ENCODE peak calls at places on chromosome X, in five cellular contexts. One of them, this sample, is unnamed. For H3K4me1, the result is how much of the 10 kb centered on the place peaks cover.

GRCh38 chrX:10052906-10053625 is 85.9 kb downstream of the CLDN34 start:
- DNase-seq in CD8-positive, alpha-beta T cell: no peak
- DNase-seq in IMR-90: no peak
- DNase-seq in adrenal gland: no peak
- DNase-seq in CD8-positive, alpha-beta memory T cell: no peak
- DNase-seq in this sample: no peak

GRCh38 chrX:141278306-141278705 is 36.0 kb upstream of the SPANXC start:
- DNase-seq in CD8-positive, alpha-beta memory T cell: no peak
- DNase-seq in CD8-positive, alpha-beta T cell: no peak
- DNase-seq in IMR-90: peak
- DNase-seq in adrenal gland: no peak
- DNase-seq in this sample: peak

GRCh38 chrX:113510586-113510985 is 670.0 kb upstream of the AMOT start:
- DNase-seq in CD8-positive, alpha-beta memory T cell: no peak
- DNase-seq in CD8-positive, alpha-beta T cell: no peak
- DNase-seq in adrenal gland: no peak
- DNase-seq in IMR-90: no peak
- DNase-seq in this sample: no peak

GRCh38 chrX:40267334-40268118 is 169.8 kb upstream of the BCOR start:
- DNase-seq in CD8-positive, alpha-beta T cell: no peak
- DNase-seq in CD8-positive, alpha-beta memory T cell: no peak
- DNase-seq in adrenal gland: no peak
- DNase-seq in IMR-90: no peak
- DNase-seq in this sample: no peak

GRCh38 chrX:115452256-115452655 is 108.7 kb upstream of the PLS3 start:
- DNase-seq in IMR-90: no peak
- DNase-seq in CD8-positive, alpha-beta memory T cell: no peak
- DNase-seq in adrenal gland: no peak
- DNase-seq in CD8-positive, alpha-beta T cell: no peak
- DNase-seq in this sample: no peak

GRCh38 chrX:153411255-153411987 is at the start of gene ZFP92:
- DNase-seq in CD8-positive, alpha-beta memory T cell: peak
- DNase-seq in CD8-positive, alpha-beta T cell: peak
- DNase-seq in adrenal gland: peak
- DNase-seq in IMR-90: no peak
- DNase-seq in this sample: no peak

GRCh38 chrX:552496-552895 is 78.1 kb upstream of the SHOX start:
- DNase-seq in CD8-positive, alpha-beta T cell: no peak
- DNase-seq in CD8-positive, alpha-beta memory T cell: no peak
- DNase-seq in adrenal gland: no peak
- DNase-seq in IMR-90: no peak
- DNase-seq in this sample: no peak

GRCh38 chrX:2351321-2351720 is 149.5 kb downstream of the DHRSX start:
- DNase-seq in CD8-positive, alpha-beta T cell: no peak
- DNase-seq in CD8-positive, alpha-beta memory T cell: no peak
- DNase-seq in adrenal gland: no peak
- DNase-seq in IMR-90: peak
- DNase-seq in this sample: no peak

GRCh38 chrX:69297521-69297920 is 132.3 kb upstream of the PJA1 start:
- DNase-seq in CD8-positive, alpha-beta memory T cell: no peak
- DNase-seq in IMR-90: no peak
- DNase-seq in CD8-positive, alpha-beta T cell: no peak
- DNase-seq in adrenal gland: no peak
- DNase-seq in this sample: no peak

GRCh38 chrX:119762718-119763117 is 4.3 kb downstream of the SOWAHD start:
- DNase-seq in IMR-90: no peak
- DNase-seq in CD8-positive, alpha-beta T cell: no peak
- DNase-seq in adrenal gland: no peak
- DNase-seq in CD8-positive, alpha-beta memory T cell: no peak
- DNase-seq in this sample: no peak

GRCh38 chrX:29237972-29238371 is 650.7 kb downstream of the IL1RAPL1 start:
- DNase-seq in IMR-90: peak
- DNase-seq in CD8-positive, alpha-beta memory T cell: no peak
- DNase-seq in adrenal gland: no peak
- DNase-seq in CD8-positive, alpha-beta T cell: no peak
- DNase-seq in this sample: no peak

GRCh38 chrX:153336128-153336894 is 2.4 kb downstream of the ZNF275 start:
- DNase-seq in CD8-positive, alpha-beta T cell: no peak
- DNase-seq in IMR-90: no peak
- DNase-seq in CD8-positive, alpha-beta memory T cell: no peak
- DNase-seq in adrenal gland: no peak
- DNase-seq in this sample: no peak

GRCh38 chrX:69262036-69262905 is 97.0 kb upstream of the PJA1 start:
- DNase-seq in CD8-positive, alpha-beta memory T cell: no peak
- DNase-seq in CD8-positive, alpha-beta T cell: no peak
- DNase-seq in IMR-90: peak
- DNase-seq in adrenal gland: no peak
- DNase-seq in this sample: no peak

GRCh38 chrX:69323786-69324720 is 158.8 kb upstream of the PJA1 start:
- DNase-seq in CD8-positive, alpha-beta T cell: no peak
- DNase-seq in IMR-90: no peak
- DNase-seq in adrenal gland: no peak
- DNase-seq in CD8-positive, alpha-beta memory T cell: no peak
- DNase-seq in this sample: no peak

GRCh38 chrX:87392369-87392768 is 125.2 kb upstream of the KLHL4 start:
- DNase-seq in IMR-90: no peak
- DNase-seq in CD8-positive, alpha-beta T cell: no peak
- DNase-seq in adrenal gland: no peak
- DNase-seq in CD8-positive, alpha-beta memory T cell: no peak
- DNase-seq in this sample: no peak

GRCh38 chrX:151904989-151905388 is 7.7 kb upstream of the MAGEA4 start:
- DNase-seq in CD8-positive, alpha-beta T cell: no peak
- DNase-seq in CD8-positive, alpha-beta memory T cell: no peak
- DNase-seq in adrenal gland: no peak
- DNase-seq in IMR-90: no peak
- DNase-seq in this sample: no peak

GRCh38 chrX:71315917-71316316 is 14.4 kb downstream of the ITGB1BP2 start:
- DNase-seq in IMR-90: peak
- DNase-seq in adrenal gland: no peak
- DNase-seq in CD8-positive, alpha-beta T cell: no peak
- DNase-seq in CD8-positive, alpha-beta memory T cell: no peak
- DNase-seq in this sample: no peak

GRCh38 chrX:106391284-106391852 is 220.4 kb upstream of the RADX start:
- DNase-seq in adrenal gland: no peak
- DNase-seq in CD8-positive, alpha-beta memory T cell: no peak
- DNase-seq in CD8-positive, alpha-beta T cell: no peak
- DNase-seq in IMR-90: no peak
- DNase-seq in this sample: peak

GRCh38 chrX:17580529-17581155 is 156.7 kb upstream of the SCML1 start:
- DNase-seq in adrenal gland: no peak
- DNase-seq in CD8-positive, alpha-beta T cell: no peak
- DNase-seq in IMR-90: peak
- DNase-seq in CD8-positive, alpha-beta memory T cell: no peak
- DNase-seq in this sample: peak

GRCh38 chrX:129525162-129525561 is 1.9 kb upstream of the SMARCA1 start:
- DNase-seq in CD8-positive, alpha-beta T cell: no peak
- DNase-seq in CD8-positive, alpha-beta memory T cell: no peak
- DNase-seq in adrenal gland: no peak
- DNase-seq in IMR-90: no peak
- DNase-seq in this sample: no peak

GRCh38 chrX:72396117-72396516 is 90.4 kb upstream of the CITED1 start:
- DNase-seq in CD8-positive, alpha-beta T cell: no peak
- DNase-seq in IMR-90: no peak
- DNase-seq in CD8-positive, alpha-beta memory T cell: no peak
- DNase-seq in adrenal gland: no peak
- DNase-seq in this sample: peak

GRCh38 chrX:28552882-28553829 is 34.1 kb upstream of the IL1RAPL1 start:
- DNase-seq in CD8-positive, alpha-beta T cell: no peak
- DNase-seq in CD8-positive, alpha-beta memory T cell: no peak
- DNase-seq in IMR-90: no peak
- DNase-seq in adrenal gland: no peak
- DNase-seq in this sample: no peak

GRCh38 chrX:54045563-54046228 is 1.4 kb upstream of the PHF8 start:
- DNase-seq in CD8-positive, alpha-beta T cell: no peak
- DNase-seq in CD8-positive, alpha-beta memory T cell: no peak
- DNase-seq in adrenal gland: no peak
- DNase-seq in IMR-90: no peak
- DNase-seq in this sample: peak

GRCh38 chrX:45699158-45699557 is 498.5 kb upstream of the DIPK2B start:
- DNase-seq in CD8-positive, alpha-beta memory T cell: no peak
- DNase-seq in CD8-positive, alpha-beta T cell: no peak
- DNase-seq in adrenal gland: no peak
- DNase-seq in IMR-90: peak
- DNase-seq in this sample: no peak

GRCh38 chrX:68203656-68204055 is 229.6 kb downstream of the OPHN1 start:
- DNase-seq in adrenal gland: no peak
- DNase-seq in CD8-positive, alpha-beta T cell: no peak
- DNase-seq in IMR-90: no peak
- DNase-seq in CD8-positive, alpha-beta memory T cell: no peak
- DNase-seq in this sample: no peak

GRCh38 chrX:133838761-133839676 is 146.4 kb downstream of the GPC3 start:
- DNase-seq in IMR-90: peak
- DNase-seq in CD8-positive, alpha-beta T cell: no peak
- DNase-seq in adrenal gland: peak
- DNase-seq in CD8-positive, alpha-beta memory T cell: no peak
- DNase-seq in this sample: peak

GRCh38 chrX:78092296-78092695 is 11.8 kb upstream of the PGK1 start:
- DNase-seq in adrenal gland: no peak
- DNase-seq in IMR-90: peak
- DNase-seq in CD8-positive, alpha-beta T cell: peak
- DNase-seq in CD8-positive, alpha-beta memory T cell: no peak
- DNase-seq in this sample: no peak

GRCh38 chrX:134513091-134513490 is 53.1 kb downstream of the HPRT1 start:
- DNase-seq in CD8-positive, alpha-beta T cell: no peak
- DNase-seq in adrenal gland: no peak
- DNase-seq in IMR-90: peak
- DNase-seq in CD8-positive, alpha-beta memory T cell: no peak
- DNase-seq in this sample: no peak

GRCh38 chrX:103151799-103152198 is 58.9 kb upstream of the NXF3 start:
- DNase-seq in CD8-positive, alpha-beta memory T cell: no peak
- DNase-seq in adrenal gland: no peak
- DNase-seq in CD8-positive, alpha-beta T cell: no peak
- DNase-seq in IMR-90: no peak
- DNase-seq in this sample: no peak

GRCh38 chrX:33183366-33183765 is 28.0 kb downstream of the DMD start:
- DNase-seq in CD8-positive, alpha-beta memory T cell: no peak
- DNase-seq in IMR-90: peak
- DNase-seq in CD8-positive, alpha-beta T cell: no peak
- DNase-seq in adrenal gland: peak
- DNase-seq in this sample: peak

GRCh38 chrX:84320023-84320422 is 132.0 kb upstream of the RPS6KA6 start:
- DNase-seq in IMR-90: no peak
- DNase-seq in CD8-positive, alpha-beta memory T cell: no peak
- DNase-seq in adrenal gland: no peak
- DNase-seq in CD8-positive, alpha-beta T cell: no peak
- DNase-seq in this sample: no peak

GRCh38 chrX:44344687-44345086 is 1.2 kb upstream of the EFHC2 start:
- DNase-seq in CD8-positive, alpha-beta T cell: no peak
- DNase-seq in IMR-90: no peak
- DNase-seq in adrenal gland: no peak
- DNase-seq in CD8-positive, alpha-beta memory T cell: peak
- DNase-seq in this sample: no peak
- H3K4me3 ChIP-seq in CD8-positive, alpha-beta T cell: peak
- H3K4me3 ChIP-seq in IMR-90: no peak
- H3K4me3 ChIP-seq in adrenal gland: no peak
- H3K4me3 ChIP-seq in CD8-positive, alpha-beta memory T cell: peak
- H3K4me3 ChIP-seq in this sample: no peak

GRCh38 chrX:13702390-13702789 is 13.5 kb downstream of the RAB9A start:
- DNase-seq in IMR-90: no peak
- DNase-seq in CD8-positive, alpha-beta memory T cell: no peak
- DNase-seq in CD8-positive, alpha-beta T cell: no peak
- DNase-seq in adrenal gland: no peak
- DNase-seq in this sample: no peak

GRCh38 chrX:13697976-13698375 is 9.0 kb downstream of the RAB9A start:
- DNase-seq in IMR-90: no peak
- DNase-seq in CD8-positive, alpha-beta T cell: no peak
- DNase-seq in adrenal gland: no peak
- DNase-seq in CD8-positive, alpha-beta memory T cell: no peak
- DNase-seq in this sample: no peak

GRCh38 chrX:13699183-13699826 is 10.4 kb downstream of the RAB9A start:
- DNase-seq in CD8-positive, alpha-beta memory T cell: no peak
- DNase-seq in adrenal gland: no peak
- DNase-seq in IMR-90: peak
- DNase-seq in CD8-positive, alpha-beta T cell: no peak
- DNase-seq in this sample: no peak

GRCh38 chrX:13698432-13698831 is 9.5 kb downstream of the RAB9A start:
- DNase-seq in CD8-positive, alpha-beta memory T cell: no peak
- DNase-seq in adrenal gland: no peak
- DNase-seq in IMR-90: no peak
- DNase-seq in CD8-positive, alpha-beta T cell: no peak
- DNase-seq in this sample: no peak

GRCh38 chrX:13700380-13700779 is 11.5 kb downstream of the RAB9A start:
- DNase-seq in CD8-positive, alpha-beta T cell: no peak
- DNase-seq in adrenal gland: no peak
- DNase-seq in IMR-90: peak
- DNase-seq in CD8-positive, alpha-beta memory T cell: no peak
- DNase-seq in this sample: no peak
- H3K27ac ChIP-seq in CD8-positive, alpha-beta T cell: no peak
- H3K27ac ChIP-seq in adrenal gland: no peak
- H3K27ac ChIP-seq in IMR-90: no peak
- H3K27ac ChIP-seq in CD8-positive, alpha-beta memory T cell: no peak
- H3K27ac ChIP-seq in this sample: no peak

DNA sequence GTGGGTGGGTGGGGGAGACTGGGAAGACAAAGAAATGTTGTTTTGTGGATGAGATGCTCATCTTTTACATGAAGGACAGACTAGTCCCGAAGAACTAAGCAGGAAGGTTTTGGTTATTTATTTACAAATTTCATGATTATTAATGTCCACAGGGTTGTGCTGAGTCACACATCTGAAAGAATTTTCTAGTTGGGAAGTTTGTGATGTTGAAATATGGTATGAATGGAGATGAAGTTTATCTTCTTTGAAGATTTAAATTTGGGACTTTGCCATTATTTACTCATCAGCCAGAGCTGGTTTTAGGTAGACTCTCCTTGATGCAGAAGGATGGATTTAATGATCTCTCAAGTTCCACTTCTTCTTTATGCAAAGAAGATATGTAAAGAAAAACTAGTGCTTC is 75.5 kb downstream of the MOSPD2 start:
- DNase-seq in adrenal gland: no peak
- DNase-seq in IMR-90: no peak
- DNase-seq in CD8-positive, alpha-beta T cell: no peak
- DNase-seq in CD8-positive, alpha-beta memory T cell: no peak
- DNase-seq in this sample: no peak
- H3K4me1 ChIP-seq in adrenal gland: under half
- H3K4me1 ChIP-seq in IMR-90: under half
- H3K4me1 ChIP-seq in CD8-positive, alpha-beta T cell: under half
- H3K4me1 ChIP-seq in CD8-positive, alpha-beta memory T cell: under half
- H3K4me1 ChIP-seq in this sample: under half

GRCh38 chrX:38124000-38124399 is 96.7 kb downstream of the SRPX start:
- DNase-seq in CD8-positive, alpha-beta memory T cell: no peak
- DNase-seq in CD8-positive, alpha-beta T cell: no peak
- DNase-seq in adrenal gland: no peak
- DNase-seq in IMR-90: no peak
- DNase-seq in this sample: no peak
- H3K4me3 ChIP-seq in CD8-positive, alpha-beta memory T cell: no peak
- H3K4me3 ChIP-seq in CD8-positive, alpha-beta T cell: no peak
- H3K4me3 ChIP-seq in adrenal gland: no peak
- H3K4me3 ChIP-seq in IMR-90: no peak
- H3K4me3 ChIP-seq in this sample: no peak

GRCh38 chrX:109190542-109190941 is 291.3 kb downstream of the GUCY2F start:
- DNase-seq in IMR-90: no peak
- DNase-seq in CD8-positive, alpha-beta memory T cell: no peak
- DNase-seq in CD8-positive, alpha-beta T cell: no peak
- DNase-seq in adrenal gland: no peak
- DNase-seq in this sample: no peak

GRCh38 chrX:109184506-109185139 is 297.3 kb downstream of the GUCY2F start:
- DNase-seq in CD8-positive, alpha-beta memory T cell: no peak
- DNase-seq in IMR-90: no peak
- DNase-seq in adrenal gland: no peak
- DNase-seq in CD8-positive, alpha-beta T cell: no peak
- DNase-seq in this sample: no peak

GRCh38 chrX:109186939-109187338 is 294.9 kb downstream of the GUCY2F start:
- DNase-seq in adrenal gland: no peak
- DNase-seq in CD8-positive, alpha-beta T cell: no peak
- DNase-seq in IMR-90: no peak
- DNase-seq in CD8-positive, alpha-beta memory T cell: no peak
- DNase-seq in this sample: no peak

GRCh38 chrX:109187473-109188168 is 294.3 kb downstream of the GUCY2F start:
- DNase-seq in CD8-positive, alpha-beta T cell: no peak
- DNase-seq in CD8-positive, alpha-beta memory T cell: no peak
- DNase-seq in adrenal gland: no peak
- DNase-seq in IMR-90: no peak
- DNase-seq in this sample: no peak
- H3K27ac ChIP-seq in CD8-positive, alpha-beta T cell: no peak
- H3K27ac ChIP-seq in CD8-positive, alpha-beta memory T cell: no peak
- H3K27ac ChIP-seq in adrenal gland: no peak
- H3K27ac ChIP-seq in IMR-90: no peak
- H3K27ac ChIP-seq in this sample: no peak